ENCODE peak calls at places on chromosome 19, in seven cellular contexts. U is right atrium auricular region; A is CD4-positive, CD25-positive, alpha-beta regulatory T cell; K is colonic mucosa; Z is substantia nigra; F is SJSA1; W is H9. T is an unnamed sample.

GRCh38 chr19:32581704-32582164 is 744 bp downstream of the PDCD5 start:
- DNase-seq in U (no peak), F (no peak), K (peak), A (peak), W (peak), Z (no peak), T (peak)

GRCh38 chr19:31803819-31804446 is 454.7 kb upstream of the TSHZ3 start:
- DNase-seq in Z (no peak), A (no peak), K (no peak), F (no peak), U (no peak), W (no peak), T (no peak)

GRCh38 chr19:17021793-17022590 is 4.6 kb downstream of the CPAMD8 start:
- DNase-seq in K (no peak), U (no peak), Z (no peak), F (no peak), A (no peak), W (no peak), T (no peak)

GRCh38 chr19:37988758-37989635 is 82.0 kb downstream of the SIPA1L3 start:
- DNase-seq in U (no peak), Z (no peak), F (no peak), K (no peak), W (peak), A (no peak), T (no peak)

GRCh38 chr19:18991050-18991449 is 42.3 kb downstream of the SUGP2 start:
- DNase-seq in U (no peak), F (no peak), Z (no peak), A (no peak), W (no peak), K (no peak), T (no peak)

GRCh38 chr19:55640577-55641375 is at the start of gene ZNF580:
- DNase-seq in Z (peak), W (peak), F (peak), U (no peak), K (peak), A (peak), T (no peak)

GRCh38 chr19:11735375-11735774 is 3.4 kb downstream of the ZNF823 start:
- DNase-seq in U (no peak), W (no peak), F (no peak), Z (no peak), A (no peak), K (peak), T (no peak)

GRCh38 chr19:879711-880438 is 13.1 kb downstream of the MED16 start:
- DNase-seq in U (no peak), Z (no peak), A (no peak), F (no peak), K (no peak), W (no peak), T (no peak)

GRCh38 chr19:10226376-10227214 is 4.5 kb downstream of the S1PR2 start:
- DNase-seq in K (peak), W (no peak), A (no peak), F (peak), U (peak), Z (no peak), T (peak)

GRCh38 chr19:12838893-12839656 is 760 bp downstream of the MAST1 start:
- DNase-seq in U (no peak), F (no peak), K (no peak), A (peak), W (no peak), Z (no peak), T (no peak)

GRCh38 chr19:19514215-19514633 is 1.1 kb downstream of the TSSK6 start:
- DNase-seq in F (no peak), A (no peak), K (peak), Z (no peak), W (no peak), U (peak), T (no peak)

GRCh38 chr19:6065685-6066365 is 44.5 kb downstream of the RFX2 start:
- DNase-seq in U (peak), K (peak), W (peak), A (peak), F (peak), Z (no peak), T (no peak)

GRCh38 chr19:17775991-17776803 is 18.7 kb upstream of the B3GNT3 start:
- DNase-seq in A (no peak), W (no peak), Z (no peak), F (no peak), K (no peak), U (no peak), T (no peak)

GRCh38 chr19:40282920-40283319 is 2.2 kb downstream of the AKT2 start:
- DNase-seq in W (no peak), F (no peak), U (no peak), Z (no peak), K (no peak), A (no peak), T (no peak)

GRCh38 chr19:20414133-20414532 is 151.4 kb downstream of the ZNF737 start:
- DNase-seq in F (no peak), K (no peak), Z (no peak), U (no peak), W (no peak), A (no peak), T (no peak)

GRCh38 chr19:940591-941291 is 14.9 kb downstream of the ARID3A start:
- DNase-seq in W (no peak), F (peak), Z (peak), A (peak), K (peak), U (peak), T (peak)

GRCh38 chr19:48815870-48816501 is 5.2 kb upstream of the BCAT2 start:
- DNase-seq in A (peak), K (no peak), F (no peak), W (no peak), Z (no peak), U (no peak), T (no peak)

GRCh38 chr19:3137139-3137538 is 1.3 kb downstream of the GNA15 start:
- DNase-seq in F (no peak), Z (no peak), W (no peak), K (no peak), U (no peak), A (no peak), T (no peak)

GRCh38 chr19:29680447-29680846 is 15.2 kb downstream of the PLEKHF1 start:
- DNase-seq in F (no peak), U (no peak), A (peak), Z (no peak), W (no peak), K (peak), T (no peak)

GRCh38 chr19:47842941-47843340 is 16.1 kb upstream of the TPRX2 start:
- DNase-seq in A (no peak), K (no peak), Z (no peak), U (no peak), F (no peak), W (no peak), T (no peak)

GRCh38 chr19:9323557-9323918 is 441 bp upstream of the ZNF559 start:
- DNase-seq in K (peak), U (peak), W (peak), Z (peak), A (peak), F (peak), T (peak)

GRCh38 chr19:9431475-9431874 is 3.9 kb downstream of the ZNF266 start:
- DNase-seq in W (peak), K (peak), Z (no peak), F (no peak), A (no peak), U (no peak), T (no peak)

GRCh38 chr19:16038196-16038695 is 38.0 kb upstream of the TPM4 start:
- DNase-seq in K (no peak), Z (no peak), U (no peak), F (no peak), W (no peak), A (no peak), T (no peak)

GRCh38 chr19:49570997-49571676 is 9.2 kb downstream of the NOSIP start:
- DNase-seq in F (no peak), W (peak), U (no peak), Z (no peak), K (peak), A (peak), T (no peak)

GRCh38 chr19:18853755-18854427 is 22.1 kb downstream of the UPF1 start:
- DNase-seq in F (no peak), Z (no peak), W (no peak), A (no peak), U (no peak), K (no peak), T (no peak)

GRCh38 chr19:13055213-13056051 is 47.2 kb downstream of the LYL1 start:
- DNase-seq in Z (peak), K (no peak), U (peak), F (peak), A (no peak), W (peak), T (peak)

DNA sequence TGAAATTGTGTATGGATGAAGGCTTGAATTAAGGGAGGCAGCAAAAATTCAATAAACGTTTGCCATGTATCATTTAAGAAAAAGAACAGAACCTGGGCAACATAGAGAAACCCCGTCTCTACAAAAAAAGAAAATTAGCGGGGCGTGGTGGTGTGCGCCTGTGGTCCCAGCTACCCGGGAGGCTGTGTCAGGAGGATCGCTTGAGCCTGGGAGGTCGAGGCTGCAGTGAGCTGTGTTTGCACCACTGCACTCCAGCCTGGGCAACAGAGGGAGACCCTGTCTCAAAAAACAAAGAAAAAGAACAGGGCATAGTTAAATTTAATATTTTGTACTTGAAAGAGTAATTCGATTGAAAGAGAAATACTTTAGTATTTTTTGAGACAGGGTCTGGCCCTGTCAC is 1.4 kb downstream of the UBA2 start:
- DNase-seq in A (no peak), W (no peak), F (no peak), Z (no peak), U (no peak), K (no peak), T (no peak)
- H3K27ac ChIP-seq in A (peak), W (no peak), F (no peak), Z (no peak), U (peak), K (no peak), T (no peak)

DNA sequence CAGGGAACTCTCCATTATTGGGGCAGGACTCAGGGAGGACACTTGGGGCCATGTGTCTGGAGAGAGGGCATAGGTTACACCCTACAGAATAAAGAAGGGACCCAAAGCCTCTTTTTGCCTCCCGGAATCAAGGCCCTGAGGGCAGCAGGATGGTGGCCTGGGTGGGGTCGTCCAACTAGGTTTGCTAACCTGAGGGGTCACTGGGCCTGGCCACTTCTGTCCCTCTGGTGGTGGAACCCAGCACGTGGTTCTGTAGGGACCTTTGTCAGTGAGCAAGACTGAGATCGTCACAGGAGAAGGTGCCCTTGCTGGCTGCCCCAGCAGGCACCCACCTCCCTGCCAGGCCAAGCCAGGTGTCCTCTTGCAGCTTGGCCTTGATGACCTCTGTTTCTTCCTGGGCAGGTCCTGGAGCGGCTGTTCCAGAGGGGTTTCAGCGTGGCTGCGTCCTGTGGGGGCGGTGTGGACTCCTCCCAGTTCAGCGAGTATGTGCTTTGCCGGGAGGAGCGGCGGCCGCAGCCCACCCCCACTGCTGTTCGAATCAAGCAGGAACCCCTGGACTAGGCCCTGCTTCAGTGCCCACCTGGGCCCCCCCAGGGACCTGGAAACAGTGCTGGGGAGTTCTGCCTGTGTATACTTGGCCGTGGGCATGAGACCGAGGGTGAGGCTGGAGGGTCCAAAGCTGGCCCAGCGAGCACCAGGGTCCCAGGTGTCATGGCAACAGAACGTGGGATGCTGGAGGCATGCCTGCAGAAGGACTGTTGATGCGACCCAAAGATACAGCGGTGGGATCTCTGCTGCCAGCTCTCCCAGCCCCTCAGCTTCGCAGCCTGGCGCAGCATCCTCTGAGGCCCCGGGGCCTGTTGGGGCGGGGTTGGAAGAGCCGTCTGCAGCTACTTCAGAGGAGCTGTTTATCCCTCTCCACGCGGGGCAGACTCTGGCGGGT is 16.0 kb downstream of the KCTD15 start:
- DNase-seq in K (no peak), Z (no peak), W (no peak), A (no peak), F (no peak), U (no peak), T (no peak)
- H3K27ac ChIP-seq in K (no peak), Z (no peak), W (no peak), A (no peak), F (no peak), U (no peak), T (no peak)

DNA sequence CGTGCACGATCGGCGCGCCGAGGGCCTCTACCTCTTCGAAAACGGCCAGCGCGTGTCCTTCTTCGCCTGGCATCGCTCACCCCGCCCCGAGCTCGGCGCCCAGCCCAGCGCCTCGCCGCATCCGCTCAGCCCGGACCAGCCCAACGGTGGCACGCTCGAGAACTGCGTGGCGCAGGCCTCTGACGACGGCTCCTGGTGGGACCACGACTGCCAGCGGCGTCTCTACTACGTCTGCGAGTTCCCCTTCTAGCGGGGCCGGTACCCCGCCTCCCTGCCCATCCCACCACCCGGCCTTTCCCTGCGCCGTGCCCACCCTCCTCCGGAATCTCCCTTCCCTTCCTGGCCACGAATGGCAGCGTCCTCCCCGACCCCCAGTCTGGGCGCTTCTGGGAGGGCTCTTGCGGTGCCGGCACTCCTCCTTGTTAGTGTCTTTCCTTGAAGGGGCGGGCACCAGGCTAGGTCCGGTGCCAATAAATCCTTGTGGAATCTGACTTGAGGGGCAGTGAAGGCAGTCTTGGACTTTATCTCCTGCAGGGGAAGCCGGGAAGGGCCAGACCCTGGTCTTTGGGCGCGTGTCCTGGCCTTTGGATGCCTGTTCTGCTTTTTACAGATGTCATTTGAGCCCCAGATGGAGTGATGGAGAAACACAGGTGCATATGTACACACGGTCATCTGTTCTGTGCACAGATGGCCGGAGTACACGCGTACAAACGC is 2.2 kb downstream of the CLEC11A start:
- DNase-seq in Z (no peak), A (no peak), F (no peak), K (no peak), U (no peak), W (no peak), T (no peak)
- H3K27ac ChIP-seq in Z (peak), A (no peak), F (no peak), K (no peak), U (peak), W (no peak), T (peak)

GRCh38 chr19:7213628-7214328 is 80.4 kb downstream of the INSR start:
- DNase-seq in K (no peak), Z (no peak), A (no peak), W (no peak), U (no peak), F (no peak), T (no peak)
- H3K27ac ChIP-seq in K (no peak), Z (no peak), A (no peak), W (no peak), U (peak), F (no peak), T (no peak)

GRCh38 chr19:2083174-2083854 is 12.8 kb downstream of the MOB3A start:
- DNase-seq in F (no peak), A (peak), W (no peak), Z (no peak), K (no peak), U (no peak), T (no peak)
- H3K27ac ChIP-seq in F (no peak), A (peak), W (no peak), Z (peak), K (peak), U (no peak), T (no peak)